ENCODE peak calls at places on chromosomes 4 and X, in seven cellular contexts. One of them, this sample, is unnamed.

GRCh38 chrX:118990512-118991227 is 16.3 kb downstream of the LONRF3 start:
- DNase-seq in HTR-8/SVneo: no peak
- DNase-seq in AML-193: no peak
- DNase-seq in trophoblast cell: no peak
- DNase-seq in brain pericyte: no peak
- DNase-seq in NCI-H69: no peak
- DNase-seq in stimulated activated CD4-positive, alpha-beta T cell treated with anti-CD3 and anti-CD28 coated beads, Interleukin-4, amount 100 ng/mL, for 24 hours: no peak
- DNase-seq in this sample: no peak

GRCh38 chrX:53300157-53300556 is 18.8 kb upstream of the IQSEC2 start:
- DNase-seq in HTR-8/SVneo: no peak
- DNase-seq in brain pericyte: no peak
- DNase-seq in trophoblast cell: no peak
- DNase-seq in NCI-H69: no peak
- DNase-seq in stimulated activated CD4-positive, alpha-beta T cell treated with anti-CD3 and anti-CD28 coated beads, Interleukin-4, amount 100 ng/mL, for 24 hours: no peak
- DNase-seq in AML-193: no peak
- DNase-seq in this sample: no peak

GRCh38 chr4:160510925-160511324 is 1408.0 kb downstream of the RAPGEF2 start:
- DNase-seq in AML-193: no peak
- DNase-seq in NCI-H69: no peak
- DNase-seq in stimulated activated CD4-positive, alpha-beta T cell treated with anti-CD3 and anti-CD28 coated beads, Interleukin-4, amount 100 ng/mL, for 24 hours: no peak
- DNase-seq in brain pericyte: no peak
- DNase-seq in trophoblast cell: no peak
- DNase-seq in HTR-8/SVneo: peak
- DNase-seq in this sample: no peak

GRCh38 chrX:46597774-46598173 is 24.2 kb downstream of the CHST7 start:
- DNase-seq in brain pericyte: no peak
- DNase-seq in HTR-8/SVneo: no peak
- DNase-seq in AML-193: no peak
- DNase-seq in NCI-H69: no peak
- DNase-seq in trophoblast cell: no peak
- DNase-seq in stimulated activated CD4-positive, alpha-beta T cell treated with anti-CD3 and anti-CD28 coated beads, Interleukin-4, amount 100 ng/mL, for 24 hours: no peak
- DNase-seq in this sample: no peak

GRCh38 chr4:7070729-7071511 is 3.1 kb upstream of the GRPEL1 start:
- DNase-seq in trophoblast cell: peak
- DNase-seq in brain pericyte: no peak
- DNase-seq in HTR-8/SVneo: peak
- DNase-seq in stimulated activated CD4-positive, alpha-beta T cell treated with anti-CD3 and anti-CD28 coated beads, Interleukin-4, amount 100 ng/mL, for 24 hours: peak
- DNase-seq in AML-193: peak
- DNase-seq in NCI-H69: peak
- DNase-seq in this sample: peak

GRCh38 chr4:87746001-87746400 is 53.4 kb upstream of the IBSP start:
- DNase-seq in NCI-H69: no peak
- DNase-seq in trophoblast cell: no peak
- DNase-seq in brain pericyte: no peak
- DNase-seq in stimulated activated CD4-positive, alpha-beta T cell treated with anti-CD3 and anti-CD28 coated beads, Interleukin-4, amount 100 ng/mL, for 24 hours: no peak
- DNase-seq in AML-193: no peak
- DNase-seq in HTR-8/SVneo: no peak
- DNase-seq in this sample: no peak

GRCh38 chrX:23797371-23798128 is 14.6 kb downstream of the SAT1 start:
- DNase-seq in stimulated activated CD4-positive, alpha-beta T cell treated with anti-CD3 and anti-CD28 coated beads, Interleukin-4, amount 100 ng/mL, for 24 hours: no peak
- DNase-seq in trophoblast cell: peak
- DNase-seq in AML-193: no peak
- DNase-seq in HTR-8/SVneo: no peak
- DNase-seq in NCI-H69: no peak
- DNase-seq in brain pericyte: no peak
- DNase-seq in this sample: no peak

GRCh38 chr4:96295143-96295763 is 455.4 kb downstream of the PDHA2 start:
- DNase-seq in trophoblast cell: no peak
- DNase-seq in HTR-8/SVneo: no peak
- DNase-seq in brain pericyte: no peak
- DNase-seq in NCI-H69: no peak
- DNase-seq in stimulated activated CD4-positive, alpha-beta T cell treated with anti-CD3 and anti-CD28 coated beads, Interleukin-4, amount 100 ng/mL, for 24 hours: no peak
- DNase-seq in AML-193: no peak
- DNase-seq in this sample: no peak

GRCh38 chr4:7399433-7400234 is 35.1 kb downstream of the PSAPL1 start:
- DNase-seq in HTR-8/SVneo: no peak
- DNase-seq in NCI-H69: no peak
- DNase-seq in brain pericyte: no peak
- DNase-seq in stimulated activated CD4-positive, alpha-beta T cell treated with anti-CD3 and anti-CD28 coated beads, Interleukin-4, amount 100 ng/mL, for 24 hours: no peak
- DNase-seq in trophoblast cell: no peak
- DNase-seq in AML-193: no peak
- DNase-seq in this sample: no peak

GRCh38 chr4:112857461-112857860 is 192.0 kb upstream of the ANK2 start:
- DNase-seq in NCI-H69: peak
- DNase-seq in brain pericyte: no peak
- DNase-seq in trophoblast cell: peak
- DNase-seq in AML-193: no peak
- DNase-seq in stimulated activated CD4-positive, alpha-beta T cell treated with anti-CD3 and anti-CD28 coated beads, Interleukin-4, amount 100 ng/mL, for 24 hours: no peak
- DNase-seq in HTR-8/SVneo: peak
- DNase-seq in this sample: no peak

GRCh38 chr4:147586637-147587036 is 30.6 kb upstream of the TMEM184C start:
- DNase-seq in AML-193: no peak
- DNase-seq in NCI-H69: no peak
- DNase-seq in trophoblast cell: no peak
- DNase-seq in stimulated activated CD4-positive, alpha-beta T cell treated with anti-CD3 and anti-CD28 coated beads, Interleukin-4, amount 100 ng/mL, for 24 hours: no peak
- DNase-seq in HTR-8/SVneo: no peak
- DNase-seq in brain pericyte: no peak
- DNase-seq in this sample: no peak

GRCh38 chr4:133597252-133597651 is 448.2 kb downstream of the PCDH10 start:
- DNase-seq in NCI-H69: no peak
- DNase-seq in HTR-8/SVneo: no peak
- DNase-seq in brain pericyte: no peak
- DNase-seq in stimulated activated CD4-positive, alpha-beta T cell treated with anti-CD3 and anti-CD28 coated beads, Interleukin-4, amount 100 ng/mL, for 24 hours: no peak
- DNase-seq in AML-193: no peak
- DNase-seq in trophoblast cell: no peak
- DNase-seq in this sample: no peak

GRCh38 chr4:82493721-82494425 is 63.5 kb downstream of the ENOPH1 start:
- DNase-seq in HTR-8/SVneo: no peak
- DNase-seq in NCI-H69: no peak
- DNase-seq in brain pericyte: no peak
- DNase-seq in trophoblast cell: peak
- DNase-seq in AML-193: no peak
- DNase-seq in stimulated activated CD4-positive, alpha-beta T cell treated with anti-CD3 and anti-CD28 coated beads, Interleukin-4, amount 100 ng/mL, for 24 hours: no peak
- DNase-seq in this sample: no peak

GRCh38 chr4:153506972-153507678 is 41.0 kb downstream of the TMEM131L start:
- DNase-seq in stimulated activated CD4-positive, alpha-beta T cell treated with anti-CD3 and anti-CD28 coated beads, Interleukin-4, amount 100 ng/mL, for 24 hours: no peak
- DNase-seq in NCI-H69: no peak
- DNase-seq in AML-193: no peak
- DNase-seq in brain pericyte: no peak
- DNase-seq in trophoblast cell: no peak
- DNase-seq in HTR-8/SVneo: no peak
- DNase-seq in this sample: no peak

GRCh38 chr4:26557164-26557563 is 26.7 kb upstream of the TBC1D19 start:
- DNase-seq in NCI-H69: no peak
- DNase-seq in HTR-8/SVneo: no peak
- DNase-seq in AML-193: no peak
- DNase-seq in trophoblast cell: no peak
- DNase-seq in brain pericyte: peak
- DNase-seq in stimulated activated CD4-positive, alpha-beta T cell treated with anti-CD3 and anti-CD28 coated beads, Interleukin-4, amount 100 ng/mL, for 24 hours: no peak
- DNase-seq in this sample: no peak

GRCh38 chr4:54929459-54929858 is 195.9 kb downstream of the KDR start:
- DNase-seq in stimulated activated CD4-positive, alpha-beta T cell treated with anti-CD3 and anti-CD28 coated beads, Interleukin-4, amount 100 ng/mL, for 24 hours: no peak
- DNase-seq in HTR-8/SVneo: no peak
- DNase-seq in AML-193: no peak
- DNase-seq in brain pericyte: no peak
- DNase-seq in trophoblast cell: no peak
- DNase-seq in NCI-H69: peak
- DNase-seq in this sample: no peak

GRCh38 chrX:85107407-85107806 is 103.7 kb downstream of the APOOL start:
- DNase-seq in AML-193: no peak
- DNase-seq in trophoblast cell: no peak
- DNase-seq in brain pericyte: no peak
- DNase-seq in stimulated activated CD4-positive, alpha-beta T cell treated with anti-CD3 and anti-CD28 coated beads, Interleukin-4, amount 100 ng/mL, for 24 hours: no peak
- DNase-seq in NCI-H69: no peak
- DNase-seq in HTR-8/SVneo: no peak
- DNase-seq in this sample: no peak

GRCh38 chr4:149108626-149109025 is 666.4 kb upstream of the NR3C2 start:
- DNase-seq in brain pericyte: no peak
- DNase-seq in NCI-H69: no peak
- DNase-seq in stimulated activated CD4-positive, alpha-beta T cell treated with anti-CD3 and anti-CD28 coated beads, Interleukin-4, amount 100 ng/mL, for 24 hours: no peak
- DNase-seq in HTR-8/SVneo: no peak
- DNase-seq in AML-193: no peak
- DNase-seq in trophoblast cell: no peak
- DNase-seq in this sample: no peak

GRCh38 chrX:53714580-53715335 is 28.2 kb upstream of the HUWE1 start:
- DNase-seq in brain pericyte: no peak
- DNase-seq in HTR-8/SVneo: no peak
- DNase-seq in trophoblast cell: peak
- DNase-seq in AML-193: peak
- DNase-seq in NCI-H69: no peak
- DNase-seq in stimulated activated CD4-positive, alpha-beta T cell treated with anti-CD3 and anti-CD28 coated beads, Interleukin-4, amount 100 ng/mL, for 24 hours: peak
- DNase-seq in this sample: peak

GRCh38 chr4:123037809-123038208 is 115.4 kb upstream of the NUDT6 start:
- DNase-seq in HTR-8/SVneo: peak
- DNase-seq in trophoblast cell: peak
- DNase-seq in stimulated activated CD4-positive, alpha-beta T cell treated with anti-CD3 and anti-CD28 coated beads, Interleukin-4, amount 100 ng/mL, for 24 hours: no peak
- DNase-seq in AML-193: no peak
- DNase-seq in NCI-H69: no peak
- DNase-seq in brain pericyte: no peak
- DNase-seq in this sample: no peak

GRCh38 chrX:34341258-34341657 is 209.1 kb upstream of the FAM47A start:
- DNase-seq in stimulated activated CD4-positive, alpha-beta T cell treated with anti-CD3 and anti-CD28 coated beads, Interleukin-4, amount 100 ng/mL, for 24 hours: no peak
- DNase-seq in NCI-H69: peak
- DNase-seq in HTR-8/SVneo: no peak
- DNase-seq in brain pericyte: no peak
- DNase-seq in AML-193: no peak
- DNase-seq in trophoblast cell: no peak
- DNase-seq in this sample: no peak

GRCh38 chrX:6021316-6022091 is 207.2 kb downstream of the NLGN4X start:
- DNase-seq in stimulated activated CD4-positive, alpha-beta T cell treated with anti-CD3 and anti-CD28 coated beads, Interleukin-4, amount 100 ng/mL, for 24 hours: peak
- DNase-seq in AML-193: no peak
- DNase-seq in NCI-H69: peak
- DNase-seq in brain pericyte: no peak
- DNase-seq in trophoblast cell: peak
- DNase-seq in HTR-8/SVneo: no peak
- DNase-seq in this sample: no peak

GRCh38 chr4:80717204-80717603 is 313.3 kb upstream of the BMP3 start:
- DNase-seq in HTR-8/SVneo: no peak
- DNase-seq in NCI-H69: no peak
- DNase-seq in AML-193: no peak
- DNase-seq in trophoblast cell: no peak
- DNase-seq in brain pericyte: no peak
- DNase-seq in stimulated activated CD4-positive, alpha-beta T cell treated with anti-CD3 and anti-CD28 coated beads, Interleukin-4, amount 100 ng/mL, for 24 hours: no peak
- DNase-seq in this sample: no peak

GRCh38 chrX:47458528-47458927 is 24.5 kb downstream of the ZNF41 start:
- DNase-seq in NCI-H69: no peak
- DNase-seq in brain pericyte: no peak
- DNase-seq in trophoblast cell: no peak
- DNase-seq in HTR-8/SVneo: no peak
- DNase-seq in AML-193: no peak
- DNase-seq in stimulated activated CD4-positive, alpha-beta T cell treated with anti-CD3 and anti-CD28 coated beads, Interleukin-4, amount 100 ng/mL, for 24 hours: no peak
- DNase-seq in this sample: no peak

GRCh38 chrX:134990475-134991473 is at the start of gene SMIM10:
- DNase-seq in AML-193: no peak
- DNase-seq in NCI-H69: peak
- DNase-seq in brain pericyte: peak
- DNase-seq in HTR-8/SVneo: peak
- DNase-seq in stimulated activated CD4-positive, alpha-beta T cell treated with anti-CD3 and anti-CD28 coated beads, Interleukin-4, amount 100 ng/mL, for 24 hours: peak
- DNase-seq in trophoblast cell: peak
- DNase-seq in this sample: peak

GRCh38 chrX:136185409-136186022 is 38.2 kb downstream of the FHL1 start:
- DNase-seq in trophoblast cell: no peak
- DNase-seq in stimulated activated CD4-positive, alpha-beta T cell treated with anti-CD3 and anti-CD28 coated beads, Interleukin-4, amount 100 ng/mL, for 24 hours: no peak
- DNase-seq in NCI-H69: peak
- DNase-seq in AML-193: no peak
- DNase-seq in brain pericyte: no peak
- DNase-seq in HTR-8/SVneo: no peak
- DNase-seq in this sample: no peak

This sample was measured in stimulated activated naive CD4-positive, alpha-beta T cell treated with Interleukin-2 at 50 U/mL for 16 hours.